ENCODE peak calls at places on chromosomes 1 and 21, in six cellular contexts. I is astrocyte, Z is cardiac fibroblast, J is cardiac muscle cell, M is AG09309, S is endodermal cell. B is an unnamed sample.

GRCh38 chr1:220514256-220514655 is 13.7 kb upstream of the MARK1 start:
- DNase-seq in I (no peak), Z (no peak), J (no peak), M (no peak), S (no peak), B (no peak)

GRCh38 chr1:85577421-85578320 is 2.9 kb upstream of the CCN1 start:
- DNase-seq in I (no peak), Z (peak), J (peak), M (no peak), S (peak), B (peak)

GRCh38 chr1:201042663-201043461 is 19.3 kb upstream of the KIF21B start:
- DNase-seq in I (peak), Z (peak), J (peak), M (no peak), S (peak), B (peak)

GRCh38 chr1:162327791-162328165 is 48.9 kb downstream of the SPATA46 start:
- DNase-seq in I (no peak), Z (no peak), J (no peak), M (no peak), S (no peak), B (no peak)

GRCh38 chr1:93708734-93709481 is 27.3 kb upstream of the BCAR3 start:
- DNase-seq in I (no peak), Z (peak), J (peak), M (no peak), S (peak), B (no peak)

GRCh38 chr1:45510036-45510971 is 10.2 kb downstream of the MMACHC start:
- DNase-seq in I (no peak), Z (no peak), J (no peak), M (no peak), S (no peak), B (no peak)

GRCh38 chr1:156103521-156103947 is 11.0 kb upstream of the LMNA start:
- DNase-seq in I (no peak), Z (peak), J (no peak), M (no peak), S (peak), B (no peak)

GRCh38 chr1:162327144-162327790 is 49.4 kb downstream of the SPATA46 start:
- DNase-seq in I (no peak), Z (peak), J (no peak), M (no peak), S (no peak), B (no peak)

GRCh38 chr1:51518730-51519047 is 377 bp downstream of the EPS15 start:
- DNase-seq in I (no peak), Z (no peak), J (no peak), M (no peak), S (no peak), B (peak)

GRCh38 chr21:34517491-34518245 is 5.7 kb upstream of the KCNE1 start:
- DNase-seq in I (no peak), Z (no peak), J (peak), M (no peak), S (peak), B (no peak)
- TF ChIP-seq CTCF in I (no peak), Z (no peak), J (peak), M (peak), S (peak), B (peak)

GRCh38 chr1:96878640-96879039 is 157.1 kb downstream of the PTBP2 start:
- DNase-seq in I (no peak), Z (no peak), J (no peak), M (no peak), S (no peak), B (no peak)

GRCh38 chr1:96872757-96873156 is 151.2 kb downstream of the PTBP2 start:
- DNase-seq in I (no peak), Z (no peak), J (no peak), M (no peak), S (peak), B (no peak)
- TF ChIP-seq CTCF in I (no peak), Z (no peak), J (no peak), M (no peak), S (peak), B (no peak)

GRCh38 chr1:40766560-40766959 is 17.0 kb upstream of the KCNQ4 start:
- DNase-seq in I (no peak), Z (no peak), J (no peak), M (no peak), S (peak), B (no peak)

GRCh38 chr1:40772146-40772770 is 11.3 kb upstream of the KCNQ4 start:
- DNase-seq in I (no peak), Z (no peak), J (no peak), M (no peak), S (no peak), B (no peak)

GRCh38 chr1:40770296-40771070 is 13.1 kb upstream of the KCNQ4 start:
- DNase-seq in I (no peak), Z (no peak), J (no peak), M (no peak), S (peak), B (no peak)

GRCh38 chr1:40768146-40768990 is 15.2 kb upstream of the KCNQ4 start:
- DNase-seq in I (no peak), Z (no peak), J (no peak), M (no peak), S (no peak), B (no peak)

GRCh38 chr1:40769815-40770214 is 13.8 kb upstream of the KCNQ4 start:
- DNase-seq in I (no peak), Z (no peak), J (no peak), M (no peak), S (no peak), B (no peak)
- TF ChIP-seq CTCF in I (no peak), Z (no peak), J (peak), M (peak), S (peak), B (no peak)

DNA sequence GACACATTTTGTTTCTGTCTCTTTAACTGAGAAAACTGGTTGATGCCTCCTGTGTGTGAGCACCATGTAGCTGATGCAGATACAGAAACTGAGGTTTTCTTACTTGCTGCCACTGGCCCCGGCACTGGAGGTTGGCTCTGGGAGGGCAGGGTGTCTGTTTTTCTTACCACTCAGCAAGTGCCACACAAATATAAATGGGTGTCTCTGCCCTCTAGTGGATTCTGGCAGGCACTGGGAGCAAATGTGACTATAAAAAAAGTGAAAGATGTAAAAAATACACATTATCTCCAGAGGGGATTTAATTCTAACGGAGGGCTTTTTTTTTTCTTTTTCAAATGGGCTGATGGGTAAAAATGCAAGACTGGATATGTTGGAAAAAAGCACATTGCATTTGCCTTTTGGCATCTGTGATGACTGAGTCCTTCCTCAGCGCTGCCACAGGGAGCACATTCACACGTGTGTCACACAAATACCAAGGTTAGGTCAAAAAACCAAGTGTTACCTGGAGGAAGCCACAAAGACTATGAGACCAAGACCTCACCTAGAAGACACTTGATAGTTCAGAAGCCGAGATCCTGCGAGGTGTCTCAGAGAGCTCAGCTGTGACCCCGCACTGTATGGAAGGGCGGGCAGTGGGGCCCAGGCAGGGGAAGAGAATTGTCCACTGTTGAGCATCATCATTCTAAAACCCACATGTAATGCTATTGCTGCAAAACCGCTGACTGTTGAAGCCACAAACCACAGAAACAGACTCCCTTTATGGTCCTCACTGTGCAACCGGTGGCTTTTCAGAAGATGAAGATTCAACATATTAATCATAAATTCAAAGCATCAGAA is 18.9 kb downstream of the PGBD2 start:
- DNase-seq in I (peak), Z (peak), J (peak), M (no peak), S (peak), B (peak)
- TF ChIP-seq CTCF in I (peak), Z (peak), J (peak), M (peak), S (peak), B (peak)

B was measured in GM10248.